ENCODE peak calls at places on chromosomes 11 and 22, in four cellular contexts. P, S, Z and B are unnamed samples.

GRCh38 chr11:19557720-19558140 is 154.9 kb upstream of the NAV2 start:
- DNase-seq in S (peak), P (peak), Z (peak), B (peak)

GRCh38 chr22:40721266-40721665 is 42.0 kb downstream of the MCHR1 start:
- DNase-seq in Z (peak), S (peak), P (peak), B (no peak)

GRCh38 chr11:82631722-82632630 is 101.7 kb downstream of the FAM181B start:
- DNase-seq in P (no peak), Z (no peak), S (no peak), B (no peak)

GRCh38 chr22:29379258-29379657 is 9.1 kb downstream of the AP1B1 start:
- DNase-seq in S (no peak), P (no peak), Z (no peak), B (no peak)

GRCh38 chr11:8933931-8934330 is 1.2 kb upstream of the C11orf16 start:
- DNase-seq in P (no peak), S (peak), Z (no peak), B (no peak)

GRCh38 chr22:48896766-48897637 is 930.7 kb downstream of the BRD1 start:
- DNase-seq in S (no peak), P (no peak), Z (no peak), B (no peak)

GRCh38 chr22:26949193-26949592 is 291.8 kb downstream of the MIAT start:
- DNase-seq in P (no peak), Z (peak), S (peak), B (no peak)

GRCh38 chr11:85575388-85575787 is 51.8 kb downstream of the DLG2 start:
- DNase-seq in P (no peak), S (no peak), Z (no peak), B (no peak)

GRCh38 chr11:101336858-101337257 is 207.2 kb upstream of the PGR start:
- DNase-seq in Z (no peak), S (no peak), P (no peak), B (no peak)

GRCh38 chr11:88414385-88414861 is 76.9 kb upstream of the CTSC start:
- DNase-seq in Z (peak), P (no peak), S (no peak), B (peak)

GRCh38 chr11:125429174-125429707 is 66.8 kb downstream of the FEZ1 start:
- DNase-seq in Z (peak), S (peak), P (peak), B (no peak)

GRCh38 chr22:30940655-30941362 is 27.8 kb downstream of the MORC2 start:
- DNase-seq in P (no peak), Z (no peak), S (no peak), B (peak)

GRCh38 chr11:119195680-119196079 is 10.4 kb downstream of the NHERF4 start:
- DNase-seq in P (no peak), Z (peak), S (peak), B (no peak)

GRCh38 chr11:19079643-19080440 is 19.3 kb upstream of the MRGPRX2 start:
- DNase-seq in P (peak), S (no peak), Z (peak), B (no peak)

GRCh38 chr22:39519681-39520053 is 695 bp upstream of the ATF4 start:
- DNase-seq in P (no peak), Z (peak), S (peak), B (no peak)

GRCh38 chr11:111960916-111961315 is 23.8 kb downstream of the DIXDC1 start:
- DNase-seq in P (no peak), Z (no peak), S (no peak), B (no peak)

GRCh38 chr11:72528121-72528520 is 93.8 kb upstream of the CLPB start:
- DNase-seq in S (no peak), Z (no peak), P (no peak), B (no peak)

GRCh38 chr11:108803781-108804180 is 138.9 kb downstream of the DDX10 start:
- DNase-seq in P (no peak), Z (no peak), S (no peak), B (no peak)

GRCh38 chr11:27174026-27174425 is 133.4 kb downstream of the BBOX1 start:
- DNase-seq in P (no peak), S (no peak), Z (no peak), B (no peak)

GRCh38 chr11:121249039-121249663 is 43.4 kb upstream of the SC5D start:
- DNase-seq in Z (peak), P (peak), S (peak), B (no peak)

GRCh38 chr11:90668502-90668901 is 445.7 kb upstream of the CHORDC1 start:
- DNase-seq in Z (no peak), P (no peak), S (no peak), B (no peak)